ENCODE peak calls at places on chromosomes 12 and 14, in six cellular contexts. One of them, this sample, is unnamed.

GRCh38 chr14:81323621-81324400 is 76.3 kb downstream of the STON2 start:
- DNase-seq in astrocyte of the cerebellum: no peak
- DNase-seq in activated B cell treated with CpG ODN at 0.5 μM for 24 hours: no peak
- DNase-seq in spleen: no peak
- DNase-seq in BJ: no peak
- DNase-seq in bronchial epithelial cell: peak
- DNase-seq in this sample: no peak

GRCh38 chr14:72129283-72129682 is 197.1 kb downstream of the RGS6 start:
- DNase-seq in astrocyte of the cerebellum: no peak
- DNase-seq in activated B cell treated with CpG ODN at 0.5 μM for 24 hours: no peak
- DNase-seq in spleen: no peak
- DNase-seq in BJ: no peak
- DNase-seq in bronchial epithelial cell: no peak
- DNase-seq in this sample: no peak

GRCh38 chr12:126668538-126668937 is 1598.4 kb upstream of the TMEM132C start:
- DNase-seq in astrocyte of the cerebellum: peak
- DNase-seq in activated B cell treated with CpG ODN at 0.5 μM for 24 hours: no peak
- DNase-seq in spleen: no peak
- DNase-seq in BJ: peak
- DNase-seq in bronchial epithelial cell: peak
- DNase-seq in this sample: no peak

GRCh38 chr12:124498178-124498869 is 69.1 kb downstream of the NCOR2 start:
- DNase-seq in astrocyte of the cerebellum: peak
- DNase-seq in activated B cell treated with CpG ODN at 0.5 μM for 24 hours: no peak
- DNase-seq in spleen: no peak
- DNase-seq in BJ: no peak
- DNase-seq in bronchial epithelial cell: no peak
- DNase-seq in this sample: no peak

GRCh38 chr14:104797112-104798044 is 1.8 kb upstream of the AKT1 start:
- DNase-seq in astrocyte of the cerebellum: no peak
- DNase-seq in activated B cell treated with CpG ODN at 0.5 μM for 24 hours: peak
- DNase-seq in spleen: no peak
- DNase-seq in BJ: no peak
- DNase-seq in bronchial epithelial cell: no peak
- DNase-seq in this sample: no peak

GRCh38 chr14:67056684-67057083 is 132.6 kb upstream of the GARIN2 start:
- DNase-seq in astrocyte of the cerebellum: no peak
- DNase-seq in activated B cell treated with CpG ODN at 0.5 μM for 24 hours: no peak
- DNase-seq in spleen: peak
- DNase-seq in BJ: no peak
- DNase-seq in bronchial epithelial cell: no peak
- DNase-seq in this sample: peak

GRCh38 chr12:126157575-126157966 is 1092.3 kb downstream of the AACS start:
- DNase-seq in astrocyte of the cerebellum: no peak
- DNase-seq in activated B cell treated with CpG ODN at 0.5 μM for 24 hours: no peak
- DNase-seq in spleen: no peak
- DNase-seq in BJ: no peak
- DNase-seq in bronchial epithelial cell: no peak
- DNase-seq in this sample: no peak

GRCh38 chr14:57487771-57488170 is 5.9 kb downstream of the CCDC198 start:
- DNase-seq in astrocyte of the cerebellum: no peak
- DNase-seq in activated B cell treated with CpG ODN at 0.5 μM for 24 hours: no peak
- DNase-seq in spleen: no peak
- DNase-seq in BJ: no peak
- DNase-seq in bronchial epithelial cell: no peak
- DNase-seq in this sample: no peak

GRCh38 chr14:85058170-85058569 is 471.8 kb upstream of the FLRT2 start:
- DNase-seq in astrocyte of the cerebellum: no peak
- DNase-seq in activated B cell treated with CpG ODN at 0.5 μM for 24 hours: no peak
- DNase-seq in spleen: no peak
- DNase-seq in BJ: no peak
- DNase-seq in bronchial epithelial cell: peak
- DNase-seq in this sample: no peak

GRCh38 chr14:32826404-32827082 is 112.1 kb upstream of the NPAS3 start:
- DNase-seq in astrocyte of the cerebellum: no peak
- DNase-seq in activated B cell treated with CpG ODN at 0.5 μM for 24 hours: no peak
- DNase-seq in spleen: no peak
- DNase-seq in BJ: no peak
- DNase-seq in bronchial epithelial cell: no peak
- DNase-seq in this sample: no peak

GRCh38 chr14:104392396-104393198 is 187.0 kb upstream of the C14orf180 start:
- DNase-seq in astrocyte of the cerebellum: no peak
- DNase-seq in activated B cell treated with CpG ODN at 0.5 μM for 24 hours: no peak
- DNase-seq in spleen: peak
- DNase-seq in BJ: no peak
- DNase-seq in bronchial epithelial cell: no peak
- DNase-seq in this sample: peak

GRCh38 chr12:65518771-65519170 is 240.3 kb downstream of the MSRB3 start:
- DNase-seq in astrocyte of the cerebellum: no peak
- DNase-seq in activated B cell treated with CpG ODN at 0.5 μM for 24 hours: no peak
- DNase-seq in spleen: no peak
- DNase-seq in BJ: no peak
- DNase-seq in bronchial epithelial cell: peak
- DNase-seq in this sample: no peak

GRCh38 chr12:49338830-49339463 is 2.0 kb upstream of the C1QL4 start:
- DNase-seq in astrocyte of the cerebellum: no peak
- DNase-seq in activated B cell treated with CpG ODN at 0.5 μM for 24 hours: no peak
- DNase-seq in spleen: no peak
- DNase-seq in BJ: no peak
- DNase-seq in bronchial epithelial cell: no peak
- DNase-seq in this sample: no peak

GRCh38 chr12:14776236-14776959 is 26.9 kb downstream of the WBP11 start:
- DNase-seq in astrocyte of the cerebellum: no peak
- DNase-seq in activated B cell treated with CpG ODN at 0.5 μM for 24 hours: no peak
- DNase-seq in spleen: no peak
- DNase-seq in BJ: no peak
- DNase-seq in bronchial epithelial cell: no peak
- DNase-seq in this sample: no peak

GRCh38 chr12:12927211-12928079 is 24.5 kb downstream of the GPRC5D start:
- DNase-seq in astrocyte of the cerebellum: peak
- DNase-seq in activated B cell treated with CpG ODN at 0.5 μM for 24 hours: no peak
- DNase-seq in spleen: peak
- DNase-seq in BJ: no peak
- DNase-seq in bronchial epithelial cell: peak
- DNase-seq in this sample: no peak

GRCh38 chr12:53659609-53660008 is 16.3 kb downstream of the ATP5MC2 start:
- DNase-seq in astrocyte of the cerebellum: no peak
- DNase-seq in activated B cell treated with CpG ODN at 0.5 μM for 24 hours: no peak
- DNase-seq in spleen: no peak
- DNase-seq in BJ: no peak
- DNase-seq in bronchial epithelial cell: no peak
- DNase-seq in this sample: no peak

GRCh38 chr14:101705733-101706508 is 55.6 kb upstream of the PPP2R5C start:
- DNase-seq in astrocyte of the cerebellum: no peak
- DNase-seq in activated B cell treated with CpG ODN at 0.5 μM for 24 hours: peak
- DNase-seq in spleen: peak
- DNase-seq in BJ: no peak
- DNase-seq in bronchial epithelial cell: no peak
- DNase-seq in this sample: no peak

GRCh38 chr14:96271421-96271762 is 15.4 kb downstream of the BDKRB1 start:
- DNase-seq in astrocyte of the cerebellum: no peak
- DNase-seq in activated B cell treated with CpG ODN at 0.5 μM for 24 hours: no peak
- DNase-seq in spleen: no peak
- DNase-seq in BJ: no peak
- DNase-seq in bronchial epithelial cell: peak
- DNase-seq in this sample: no peak

GRCh38 chr12:102426599-102427541 is 53.5 kb downstream of the IGF1 start:
- DNase-seq in astrocyte of the cerebellum: no peak
- DNase-seq in activated B cell treated with CpG ODN at 0.5 μM for 24 hours: no peak
- DNase-seq in spleen: no peak
- DNase-seq in BJ: no peak
- DNase-seq in bronchial epithelial cell: no peak
- DNase-seq in this sample: no peak

DNA sequence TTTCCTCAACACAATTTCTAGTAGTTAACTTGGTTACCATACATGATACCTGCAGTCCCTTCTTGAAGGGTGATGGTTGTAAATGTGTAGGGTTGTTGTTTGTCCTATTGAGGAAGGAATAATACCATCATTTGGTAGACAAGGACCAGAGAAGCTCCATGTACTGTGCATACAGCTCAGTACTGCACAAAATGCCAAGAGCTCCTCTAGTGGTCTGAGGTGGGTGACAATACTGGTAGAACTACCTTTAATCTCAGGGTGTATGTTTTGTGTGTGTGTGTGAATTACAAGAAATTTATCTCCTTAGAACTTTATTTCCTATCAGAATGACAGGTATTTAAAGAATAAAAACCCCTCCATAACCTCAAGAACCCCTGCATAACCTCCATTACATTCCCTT is 575.3 kb downstream of the TMTC2 start:
- DNase-seq in astrocyte of the cerebellum: no peak
- DNase-seq in activated B cell treated with CpG ODN at 0.5 μM for 24 hours: no peak
- DNase-seq in spleen: no peak
- DNase-seq in BJ: no peak
- DNase-seq in bronchial epithelial cell: no peak
- DNase-seq in this sample: no peak
- TF ChIP-seq CTCF in astrocyte of the cerebellum: no peak
- TF ChIP-seq CTCF in activated B cell treated with CpG ODN at 0.5 μM for 24 hours: no peak
- TF ChIP-seq CTCF in spleen: no peak
- TF ChIP-seq CTCF in BJ: no peak
- TF ChIP-seq CTCF in bronchial epithelial cell: no peak
- TF ChIP-seq CTCF in this sample: peak

DNA sequence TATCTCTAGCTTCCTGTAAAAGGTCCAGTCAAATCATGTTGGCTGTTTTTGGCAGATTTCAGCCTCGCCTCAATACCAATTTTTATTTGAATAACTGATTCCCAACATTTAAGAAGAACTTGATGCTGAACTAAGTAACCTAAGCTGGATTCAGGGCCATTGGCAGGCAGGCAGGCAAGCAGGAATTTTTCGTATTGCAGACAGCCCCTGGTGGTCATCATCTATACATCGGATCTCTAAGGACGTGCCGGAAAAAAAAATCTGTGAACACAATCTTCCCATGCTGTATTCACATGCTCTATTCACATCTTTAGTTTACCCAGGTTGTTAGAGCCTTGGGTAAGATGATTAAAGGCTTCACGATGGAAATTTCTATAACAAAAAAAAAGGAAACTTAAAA is 7.0 kb downstream of the VCPKMT start:
- DNase-seq in astrocyte of the cerebellum: peak
- DNase-seq in activated B cell treated with CpG ODN at 0.5 μM for 24 hours: no peak
- DNase-seq in spleen: no peak
- DNase-seq in BJ: no peak
- DNase-seq in bronchial epithelial cell: no peak
- DNase-seq in this sample: no peak
- TF ChIP-seq CTCF in astrocyte of the cerebellum: peak
- TF ChIP-seq CTCF in activated B cell treated with CpG ODN at 0.5 μM for 24 hours: no peak
- TF ChIP-seq CTCF in spleen: no peak
- TF ChIP-seq CTCF in BJ: peak
- TF ChIP-seq CTCF in bronchial epithelial cell: peak
- TF ChIP-seq CTCF in this sample: peak

GRCh38 chr14:23930742-23931141 is 22.8 kb upstream of the DHRS4 start:
- DNase-seq in astrocyte of the cerebellum: peak
- DNase-seq in activated B cell treated with CpG ODN at 0.5 μM for 24 hours: no peak
- DNase-seq in spleen: no peak
- DNase-seq in BJ: no peak
- DNase-seq in bronchial epithelial cell: no peak
- DNase-seq in this sample: no peak
- TF ChIP-seq CTCF in astrocyte of the cerebellum: no peak
- TF ChIP-seq CTCF in activated B cell treated with CpG ODN at 0.5 μM for 24 hours: no peak
- TF ChIP-seq CTCF in spleen: no peak
- TF ChIP-seq CTCF in BJ: no peak
- TF ChIP-seq CTCF in bronchial epithelial cell: no peak
- TF ChIP-seq CTCF in this sample: no peak

GRCh38 chr14:68394719-68395117 is 398.1 kb downstream of the ZFP36L1 start:
- DNase-seq in astrocyte of the cerebellum: no peak
- DNase-seq in activated B cell treated with CpG ODN at 0.5 μM for 24 hours: no peak
- DNase-seq in spleen: peak
- DNase-seq in BJ: no peak
- DNase-seq in bronchial epithelial cell: no peak
- DNase-seq in this sample: no peak

GRCh38 chr14:68394113-68394718 is 398.7 kb downstream of the ZFP36L1 start:
- DNase-seq in astrocyte of the cerebellum: no peak
- DNase-seq in activated B cell treated with CpG ODN at 0.5 μM for 24 hours: no peak
- DNase-seq in spleen: no peak
- DNase-seq in BJ: no peak
- DNase-seq in bronchial epithelial cell: no peak
- DNase-seq in this sample: no peak

GRCh38 chr14:68392393-68393085 is 400.3 kb downstream of the ZFP36L1 start:
- DNase-seq in astrocyte of the cerebellum: no peak
- DNase-seq in activated B cell treated with CpG ODN at 0.5 μM for 24 hours: no peak
- DNase-seq in spleen: peak
- DNase-seq in BJ: no peak
- DNase-seq in bronchial epithelial cell: no peak
- DNase-seq in this sample: no peak

GRCh38 chr14:68391292-68392014 is 401.4 kb downstream of the ZFP36L1 start:
- DNase-seq in astrocyte of the cerebellum: peak
- DNase-seq in activated B cell treated with CpG ODN at 0.5 μM for 24 hours: no peak
- DNase-seq in spleen: no peak
- DNase-seq in BJ: peak
- DNase-seq in bronchial epithelial cell: no peak
- DNase-seq in this sample: no peak

DNA sequence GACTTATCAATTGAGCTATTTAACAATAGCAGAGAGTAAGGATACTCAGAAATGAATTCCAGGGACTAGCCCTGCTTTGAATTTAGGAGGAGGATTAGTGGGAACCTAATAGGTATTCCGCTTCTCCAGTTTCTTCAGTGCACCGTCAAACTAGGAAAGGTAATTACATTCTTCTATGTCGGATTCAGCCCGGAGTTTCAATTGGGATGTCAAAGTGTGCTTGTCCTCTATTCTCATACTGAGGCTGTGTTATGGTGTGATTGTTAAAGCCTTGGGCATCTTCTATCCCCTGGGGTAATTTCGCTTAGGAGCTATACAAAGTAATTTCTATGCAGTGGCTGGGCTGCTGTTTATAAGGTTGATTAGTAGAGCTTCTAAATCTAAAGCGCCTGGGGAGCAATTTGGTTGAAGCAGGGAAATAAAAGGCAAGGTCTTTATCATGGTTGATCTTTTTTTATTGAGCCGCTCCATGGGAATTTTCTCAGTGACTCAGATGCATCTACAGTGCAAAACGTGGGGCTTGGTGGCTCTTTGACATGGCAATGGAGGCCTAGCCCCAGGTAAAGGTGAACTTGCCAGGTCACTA is 399.6 kb downstream of the ZFP36L1 start:
- DNase-seq in astrocyte of the cerebellum: no peak
- DNase-seq in activated B cell treated with CpG ODN at 0.5 μM for 24 hours: no peak
- DNase-seq in spleen: no peak
- DNase-seq in BJ: no peak
- DNase-seq in bronchial epithelial cell: no peak
- DNase-seq in this sample: no peak
- TF ChIP-seq CTCF in astrocyte of the cerebellum: no peak
- TF ChIP-seq CTCF in activated B cell treated with CpG ODN at 0.5 μM for 24 hours: no peak
- TF ChIP-seq CTCF in spleen: no peak
- TF ChIP-seq CTCF in BJ: no peak
- TF ChIP-seq CTCF in bronchial epithelial cell: no peak
- TF ChIP-seq CTCF in this sample: no peak

DNA sequence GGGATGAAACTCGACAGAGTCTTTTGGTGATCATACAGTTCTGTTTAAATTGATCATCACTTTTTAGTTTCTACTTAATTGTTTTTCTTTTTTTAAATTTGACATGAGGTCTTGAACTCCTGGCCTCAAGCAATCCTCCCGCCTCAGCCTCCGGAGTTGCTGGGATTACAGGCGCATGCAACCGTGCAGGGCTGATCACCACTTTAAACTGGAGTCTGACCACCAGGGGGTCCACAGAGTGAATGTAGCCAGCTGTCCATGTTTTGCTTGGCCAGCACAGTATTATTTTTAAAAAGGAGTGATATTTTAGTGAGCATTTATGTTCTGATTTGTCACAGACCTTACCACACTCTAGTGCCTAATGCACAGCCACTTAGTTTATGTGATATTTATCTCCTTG is 10.7 kb downstream of the DAAM1 start:
- DNase-seq in astrocyte of the cerebellum: no peak
- DNase-seq in activated B cell treated with CpG ODN at 0.5 μM for 24 hours: no peak
- DNase-seq in spleen: no peak
- DNase-seq in BJ: no peak
- DNase-seq in bronchial epithelial cell: no peak
- DNase-seq in this sample: no peak
- TF ChIP-seq CTCF in astrocyte of the cerebellum: no peak
- TF ChIP-seq CTCF in activated B cell treated with CpG ODN at 0.5 μM for 24 hours: no peak
- TF ChIP-seq CTCF in spleen: no peak
- TF ChIP-seq CTCF in BJ: no peak
- TF ChIP-seq CTCF in bronchial epithelial cell: no peak
- TF ChIP-seq CTCF in this sample: peak